ENCODE peak calls at places on chromosomes 7 and 10, in six cellular contexts. J is AG10803, A is cardiac fibroblast, R is OCI-LY7, X is choroid plexus epithelial cell, H is A673. G is an unnamed sample.

GRCh38 chr7:103784887-103785286 is 204.6 kb downstream of the RELN start:
- DNase-seq in J (no peak), A (no peak), R (no peak), X (no peak), H (no peak), G (no peak)

GRCh38 chr7:124702385-124702784 is 63.2 kb downstream of the GPR37 start:
- DNase-seq in J (no peak), A (no peak), R (no peak), X (no peak), H (no peak), G (no peak)

GRCh38 chr10:17113889-17114288 is 15.7 kb downstream of the CUBN start:
- DNase-seq in J (peak), A (peak), R (no peak), X (peak), H (no peak), G (no peak)

GRCh38 chr7:148925836-148926235 is 41.7 kb upstream of the EZH2 start:
- DNase-seq in J (no peak), A (no peak), R (no peak), X (no peak), H (no peak), G (no peak)

GRCh38 chr10:49212783-49213182 is 24.6 kb upstream of the TMEM273 start:
- DNase-seq in J (no peak), A (no peak), R (no peak), X (no peak), H (no peak), G (no peak)

GRCh38 chr7:122027058-122027457 is 117.0 kb downstream of the AASS start:
- DNase-seq in J (no peak), A (no peak), R (no peak), X (no peak), H (no peak), G (no peak)

GRCh38 chr10:124000792-124001201 is 92.6 kb downstream of the CHST15 start:
- DNase-seq in J (peak), A (peak), R (no peak), X (no peak), H (no peak), G (peak)

GRCh38 chr10:8049151-8049873 is 5.2 kb upstream of the GATA3 start:
- DNase-seq in J (no peak), A (no peak), R (no peak), X (no peak), H (no peak), G (peak)

GRCh38 chr7:140084972-140085371 is 22.2 kb upstream of the PARP12 start:
- DNase-seq in J (no peak), A (no peak), R (no peak), X (no peak), H (no peak), G (no peak)

GRCh38 chr10:6445671-6446278 is 134.3 kb downstream of the PRKCQ start:
- DNase-seq in J (peak), A (peak), R (peak), X (peak), H (peak), G (no peak)

GRCh38 chr7:134552105-134552504 is 3.2 kb downstream of the AKR1B15 start:
- DNase-seq in J (no peak), A (no peak), R (no peak), X (peak), H (no peak), G (no peak)

GRCh38 chr7:83643012-83643411 is 5.9 kb downstream of the SEMA3E start:
- DNase-seq in J (no peak), A (no peak), R (no peak), X (no peak), H (no peak), G (no peak)

GRCh38 chr7:93029056-93029455 is 88.7 kb downstream of the SAMD9 start:
- DNase-seq in J (no peak), A (no peak), R (no peak), X (no peak), H (no peak), G (no peak)

GRCh38 chr10:48358838-48359237 is 52.4 kb downstream of the MAPK8 start:
- DNase-seq in J (no peak), A (no peak), R (no peak), X (no peak), H (no peak), G (no peak)

GRCh38 chr10:33801705-33802104 is 467.2 kb upstream of the NRP1 start:
- DNase-seq in J (no peak), A (no peak), R (no peak), X (peak), H (no peak), G (no peak)

GRCh38 chr7:29987083-29987482 is 2.5 kb downstream of the SCRN1 start:
- DNase-seq in J (peak), A (no peak), R (peak), X (peak), H (no peak), G (no peak)

GRCh38 chr7:110224643-110225042 is 866.3 kb upstream of the LRRN3 start:
- DNase-seq in J (no peak), A (no peak), R (no peak), X (peak), H (no peak), G (no peak)

GRCh38 chr7:44145419-44145968 is 4.4 kb upstream of the MYL7 start:
- DNase-seq in J (no peak), A (no peak), R (no peak), X (peak), H (no peak), G (peak)

GRCh38 chr10:43395571-43396060 is 13.4 kb downstream of the HNRNPF start:
- DNase-seq in J (no peak), A (no peak), R (peak), X (peak), H (peak), G (no peak)

GRCh38 chr7:128867842-128868623 is 5.4 kb downstream of the ATP6V1F start:
- DNase-seq in J (no peak), A (no peak), R (no peak), X (peak), H (no peak), G (no peak)

GRCh38 chr7:55148992-55149391 is 130.2 kb downstream of the EGFR start:
- DNase-seq in J (no peak), A (peak), R (no peak), X (peak), H (no peak), G (no peak)

GRCh38 chr10:78688945-78689935 is 379.5 kb upstream of the ZMIZ1 start:
- DNase-seq in J (peak), A (peak), R (no peak), X (peak), H (peak), G (no peak)
- H3K4me3 ChIP-seq in J (no peak), A (no peak), R (no peak), X (no peak), H (no peak), G (no peak)

DNA sequence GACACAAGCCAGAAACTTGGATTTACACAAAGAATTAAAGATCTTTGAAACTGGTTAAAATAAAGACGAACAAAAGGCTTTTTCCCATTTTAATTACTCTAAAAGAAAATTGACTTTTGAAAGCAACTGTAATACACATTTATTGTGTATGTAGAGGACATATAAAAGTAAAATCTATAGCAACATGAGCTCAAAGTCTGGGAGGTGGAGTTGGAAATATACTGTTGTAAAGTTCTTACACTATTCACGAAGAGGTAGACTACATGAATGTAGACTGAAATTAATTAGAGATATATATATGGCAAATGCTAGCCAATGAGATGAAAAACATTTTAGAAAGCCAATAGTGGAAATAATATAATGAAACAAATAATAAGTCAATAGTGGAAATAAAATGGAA is 251.0 kb downstream of the AHR start:
- DNase-seq in J (no peak), A (no peak), R (no peak), X (no peak), H (no peak), G (no peak)
- H3K4me3 ChIP-seq in J (no peak), A (no peak), R (no peak), X (no peak), H (no peak), G (no peak)

DNA sequence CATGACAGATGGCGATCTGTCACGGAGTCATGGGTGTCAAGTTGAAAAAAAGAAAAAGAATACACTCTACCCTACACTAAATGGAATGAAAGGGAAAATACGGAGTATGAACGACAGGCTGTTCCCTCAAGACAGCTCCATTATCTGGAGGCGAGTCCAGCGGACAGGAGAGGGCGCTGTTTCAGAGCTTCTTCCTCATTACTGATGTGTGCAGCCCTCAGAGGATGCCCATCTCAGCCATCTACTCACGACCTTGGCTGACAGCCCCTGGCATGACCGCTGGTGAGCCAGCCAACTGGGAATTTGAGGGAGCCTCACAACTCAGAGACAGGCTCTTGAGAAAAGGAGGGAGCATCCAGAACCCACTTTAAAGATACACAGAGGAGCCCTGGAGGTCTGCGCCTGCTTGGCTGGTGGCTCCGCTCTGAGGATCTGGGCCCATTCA is 49.6 kb upstream of the SMNDC1 start:
- DNase-seq in J (peak), A (peak), R (peak), X (peak), H (peak), G (peak)
- H3K4me3 ChIP-seq in J (no peak), A (no peak), R (peak), X (no peak), H (no peak), G (no peak)

DNA sequence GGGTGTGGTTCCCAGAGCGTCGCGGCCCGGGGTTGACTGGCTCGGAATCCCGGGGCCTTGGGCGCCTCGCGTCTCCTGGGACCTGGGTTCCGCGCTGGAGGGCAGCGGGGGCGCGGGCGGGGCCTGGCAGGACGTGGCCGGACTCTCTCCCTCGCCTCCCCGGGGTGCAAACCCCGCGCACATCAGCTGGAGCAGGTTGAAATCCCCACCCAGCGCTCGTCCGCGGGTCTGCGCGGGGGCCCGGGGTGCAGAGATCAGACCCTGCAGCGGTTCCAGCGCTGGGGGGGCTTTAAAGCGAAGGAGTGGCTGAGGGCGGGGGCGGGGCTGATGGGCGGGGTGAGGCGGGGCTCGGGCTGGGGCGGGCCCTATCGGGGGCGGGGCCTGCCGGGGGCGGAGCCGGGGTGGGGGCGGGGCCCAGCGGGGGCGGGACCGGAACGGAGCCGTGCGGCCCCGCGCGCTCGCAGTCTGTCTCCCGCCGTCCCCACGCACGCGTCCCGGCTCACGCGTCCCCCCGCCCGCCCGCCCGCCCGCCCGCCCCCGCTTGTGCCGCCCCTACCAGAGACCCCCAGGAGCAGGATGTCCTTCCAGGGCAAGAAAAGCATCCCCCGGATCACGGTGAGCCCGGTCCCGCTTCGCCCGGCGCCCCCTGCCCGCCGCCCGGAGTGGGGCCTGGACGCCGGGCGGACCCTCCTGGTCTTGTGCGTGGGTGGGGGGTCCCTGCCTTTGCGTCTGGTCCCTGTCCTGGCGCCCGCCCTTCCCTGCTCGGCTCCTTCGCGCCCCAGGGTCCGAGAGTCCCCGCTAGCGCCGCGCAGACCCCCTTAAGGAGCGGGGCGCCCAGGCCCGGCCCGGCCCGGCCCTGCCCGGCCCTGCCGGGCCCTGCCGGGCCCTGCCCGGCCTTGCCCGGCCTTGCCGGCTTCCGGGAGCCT is at the start of gene DPYSL4:
- DNase-seq in J (peak), A (peak), R (no peak), X (no peak), H (no peak), G (peak)
- H3K4me3 ChIP-seq in J (peak), A (peak), R (no peak), X (peak), H (peak), G (no peak)

GRCh38 chr10:103676058-103676785 is 179.2 kb downstream of the SH3PXD2A start:
- DNase-seq in J (peak), A (peak), R (no peak), X (peak), H (no peak), G (no peak)

GRCh38 chr10:103676851-103677417 is 178.4 kb downstream of the SH3PXD2A start:
- DNase-seq in J (peak), A (peak), R (no peak), X (peak), H (no peak), G (no peak)

GRCh38 chr10:103679096-103679790 is 176.1 kb downstream of the SH3PXD2A start:
- DNase-seq in J (peak), A (no peak), R (no peak), X (no peak), H (no peak), G (no peak)

GRCh38 chr10:103677486-103677885 is 177.9 kb downstream of the SH3PXD2A start:
- DNase-seq in J (no peak), A (no peak), R (no peak), X (no peak), H (no peak), G (no peak)

GRCh38 chr10:103678104-103678526 is 177.3 kb downstream of the SH3PXD2A start:
- DNase-seq in J (peak), A (peak), R (peak), X (peak), H (no peak), G (peak)
- H3K4me3 ChIP-seq in J (peak), A (peak), R (peak), X (peak), H (no peak), G (no peak)

GRCh38 chr7:99497771-99498545 is 2.1 kb downstream of the ZNF394 start:
- DNase-seq in J (no peak), A (no peak), R (no peak), X (no peak), H (no peak), G (no peak)
- H3K4me3 ChIP-seq in J (peak), A (peak), R (peak), X (peak), H (peak), G (peak)

GRCh38 chr10:71848325-71849277 is 2.5 kb downstream of the PSAP start:
- DNase-seq in J (no peak), A (no peak), R (no peak), X (no peak), H (no peak), G (no peak)
- H3K4me3 ChIP-seq in J (no peak), A (no peak), R (peak), X (peak), H (no peak), G (peak)

GRCh38 chr10:104334965-104335650 is 3.2 kb downstream of the ITPRIP start:
- DNase-seq in J (no peak), A (no peak), R (no peak), X (peak), H (no peak), G (no peak)
- H3K4me3 ChIP-seq in J (no peak), A (no peak), R (no peak), X (peak), H (no peak), G (peak)

GRCh38 chr7:95435422-95435780 is 573 bp upstream of the PON2 start:
- DNase-seq in J (no peak), A (no peak), R (no peak), X (no peak), H (no peak), G (no peak)

GRCh38 chr7:95432606-95433005 is 2.2 kb downstream of the PON2 start:
- DNase-seq in J (no peak), A (no peak), R (no peak), X (no peak), H (no peak), G (no peak)

GRCh38 chr7:95433129-95433528 is 1.7 kb downstream of the PON2 start:
- DNase-seq in J (no peak), A (no peak), R (no peak), X (no peak), H (no peak), G (no peak)

GRCh38 chr7:95434501-95435421 is at the start of gene PON2:
- DNase-seq in J (peak), A (peak), R (no peak), X (peak), H (peak), G (peak)

GRCh38 chr7:95433952-95434351 is 876 bp downstream of the PON2 start:
- DNase-seq in J (no peak), A (no peak), R (no peak), X (no peak), H (no peak), G (no peak)
- H3K4me3 ChIP-seq in J (peak), A (peak), R (no peak), X (peak), H (peak), G (peak)

GRCh38 chr10:30493609-30494530 is 59.9 kb downstream of the MAP3K8 start:
- DNase-seq in J (peak), A (peak), R (peak), X (peak), H (no peak), G (no peak)
- H3K4me3 ChIP-seq in J (no peak), A (no peak), R (peak), X (no peak), H (no peak), G (no peak)